ENCODE peak calls at places on chromosomes 5 and 9, in ten cellular contexts. One of them, this sample, is unnamed.

GRCh38 chr9:7828344-7828743 is 28.8 kb upstream of the DMAC1 start:
- DNase-seq in activated T-cell treated with anti-CD3 and anti-CD28 coated beads, Interleukin-2, amount 50 U/mL, for 72 hours: no peak
- DNase-seq in SW480: no peak
- DNase-seq in memory B cell: no peak
- DNase-seq in M059J: no peak
- DNase-seq in breast epithelium: no peak
- DNase-seq in AG08396: no peak
- DNase-seq in NCI-H1105 treated with DMSO at 0.1 percent for 48 hours: no peak
- DNase-seq in bronchial epithelial cell: peak
- DNase-seq in IMR-90: no peak
- DNase-seq in this sample: no peak

GRCh38 chr9:128026255-128027165 is 40.6 kb downstream of the NAIF1 start:
- DNase-seq in activated T-cell treated with anti-CD3 and anti-CD28 coated beads, Interleukin-2, amount 50 U/mL, for 72 hours: peak
- DNase-seq in SW480: peak
- DNase-seq in memory B cell: peak
- DNase-seq in M059J: peak
- DNase-seq in breast epithelium: no peak
- DNase-seq in AG08396: no peak
- DNase-seq in NCI-H1105 treated with DMSO at 0.1 percent for 48 hours: no peak
- DNase-seq in bronchial epithelial cell: no peak
- DNase-seq in IMR-90: no peak
- DNase-seq in this sample: no peak

GRCh38 chr9:3809724-3810123 is 283.9 kb upstream of the RFX3 start:
- DNase-seq in activated T-cell treated with anti-CD3 and anti-CD28 coated beads, Interleukin-2, amount 50 U/mL, for 72 hours: no peak
- DNase-seq in SW480: peak
- DNase-seq in memory B cell: no peak
- DNase-seq in M059J: peak
- DNase-seq in breast epithelium: no peak
- DNase-seq in AG08396: no peak
- DNase-seq in NCI-H1105 treated with DMSO at 0.1 percent for 48 hours: no peak
- DNase-seq in bronchial epithelial cell: peak
- DNase-seq in IMR-90: peak
- DNase-seq in this sample: no peak

GRCh38 chr5:132410451-132411381 is 41.2 kb downstream of the SLC22A5 start:
- DNase-seq in activated T-cell treated with anti-CD3 and anti-CD28 coated beads, Interleukin-2, amount 50 U/mL, for 72 hours: peak
- DNase-seq in SW480: peak
- DNase-seq in memory B cell: peak
- DNase-seq in M059J: peak
- DNase-seq in breast epithelium: no peak
- DNase-seq in AG08396: peak
- DNase-seq in NCI-H1105 treated with DMSO at 0.1 percent for 48 hours: peak
- DNase-seq in bronchial epithelial cell: no peak
- DNase-seq in IMR-90: peak
- DNase-seq in this sample: peak

GRCh38 chr9:134306583-134307222 is 19.6 kb upstream of the RXRA start:
- DNase-seq in activated T-cell treated with anti-CD3 and anti-CD28 coated beads, Interleukin-2, amount 50 U/mL, for 72 hours: no peak
- DNase-seq in SW480: no peak
- DNase-seq in memory B cell: no peak
- DNase-seq in M059J: no peak
- DNase-seq in breast epithelium: no peak
- DNase-seq in AG08396: no peak
- DNase-seq in NCI-H1105 treated with DMSO at 0.1 percent for 48 hours: no peak
- DNase-seq in bronchial epithelial cell: no peak
- DNase-seq in IMR-90: no peak
- DNase-seq in this sample: no peak

GRCh38 chr5:181058786-181059296 is 18.8 kb downstream of the BTNL9 start:
- DNase-seq in activated T-cell treated with anti-CD3 and anti-CD28 coated beads, Interleukin-2, amount 50 U/mL, for 72 hours: no peak
- DNase-seq in SW480: no peak
- DNase-seq in memory B cell: no peak
- DNase-seq in M059J: no peak
- DNase-seq in breast epithelium: no peak
- DNase-seq in AG08396: no peak
- DNase-seq in NCI-H1105 treated with DMSO at 0.1 percent for 48 hours: no peak
- DNase-seq in bronchial epithelial cell: no peak
- DNase-seq in IMR-90: no peak
- DNase-seq in this sample: no peak

GRCh38 chr9:73153793-73154227 is 2.1 kb downstream of the ANXA1 start:
- DNase-seq in activated T-cell treated with anti-CD3 and anti-CD28 coated beads, Interleukin-2, amount 50 U/mL, for 72 hours: no peak
- DNase-seq in SW480: no peak
- DNase-seq in memory B cell: no peak
- DNase-seq in M059J: peak
- DNase-seq in breast epithelium: no peak
- DNase-seq in AG08396: no peak
- DNase-seq in NCI-H1105 treated with DMSO at 0.1 percent for 48 hours: no peak
- DNase-seq in bronchial epithelial cell: peak
- DNase-seq in IMR-90: peak
- DNase-seq in this sample: no peak

GRCh38 chr5:52787600-52788504 is at the start of the genes ITGA1 and PELO:
- DNase-seq in activated T-cell treated with anti-CD3 and anti-CD28 coated beads, Interleukin-2, amount 50 U/mL, for 72 hours: peak
- DNase-seq in SW480: peak
- DNase-seq in memory B cell: peak
- DNase-seq in M059J: peak
- DNase-seq in breast epithelium: peak
- DNase-seq in AG08396: peak
- DNase-seq in NCI-H1105 treated with DMSO at 0.1 percent for 48 hours: peak
- DNase-seq in bronchial epithelial cell: peak
- DNase-seq in IMR-90: peak
- DNase-seq in this sample: peak

GRCh38 chr9:28073278-28073677 is 500.0 kb upstream of the C9orf72 start:
- DNase-seq in activated T-cell treated with anti-CD3 and anti-CD28 coated beads, Interleukin-2, amount 50 U/mL, for 72 hours: peak
- DNase-seq in SW480: peak
- DNase-seq in memory B cell: no peak
- DNase-seq in M059J: peak
- DNase-seq in breast epithelium: no peak
- DNase-seq in AG08396: no peak
- DNase-seq in NCI-H1105 treated with DMSO at 0.1 percent for 48 hours: peak
- DNase-seq in bronchial epithelial cell: peak
- DNase-seq in IMR-90: peak
- DNase-seq in this sample: no peak

GRCh38 chr5:149265559-149265958 is 6.1 kb upstream of the AFAP1L1 start:
- DNase-seq in activated T-cell treated with anti-CD3 and anti-CD28 coated beads, Interleukin-2, amount 50 U/mL, for 72 hours: no peak
- DNase-seq in SW480: peak
- DNase-seq in memory B cell: no peak
- DNase-seq in M059J: peak
- DNase-seq in breast epithelium: no peak
- DNase-seq in AG08396: peak
- DNase-seq in NCI-H1105 treated with DMSO at 0.1 percent for 48 hours: no peak
- DNase-seq in bronchial epithelial cell: peak
- DNase-seq in IMR-90: peak
- DNase-seq in this sample: peak

GRCh38 chr9:80948876-80949275 is 740.5 kb downstream of the TLE1 start:
- DNase-seq in activated T-cell treated with anti-CD3 and anti-CD28 coated beads, Interleukin-2, amount 50 U/mL, for 72 hours: no peak
- DNase-seq in SW480: no peak
- DNase-seq in memory B cell: no peak
- DNase-seq in M059J: no peak
- DNase-seq in breast epithelium: no peak
- DNase-seq in AG08396: no peak
- DNase-seq in NCI-H1105 treated with DMSO at 0.1 percent for 48 hours: no peak
- DNase-seq in bronchial epithelial cell: no peak
- DNase-seq in IMR-90: no peak
- DNase-seq in this sample: no peak

GRCh38 chr5:52491071-52491828 is 296.5 kb upstream of the ITGA1 start:
- DNase-seq in activated T-cell treated with anti-CD3 and anti-CD28 coated beads, Interleukin-2, amount 50 U/mL, for 72 hours: no peak
- DNase-seq in SW480: no peak
- DNase-seq in memory B cell: no peak
- DNase-seq in M059J: no peak
- DNase-seq in breast epithelium: no peak
- DNase-seq in AG08396: no peak
- DNase-seq in NCI-H1105 treated with DMSO at 0.1 percent for 48 hours: peak
- DNase-seq in bronchial epithelial cell: no peak
- DNase-seq in IMR-90: no peak
- DNase-seq in this sample: no peak

GRCh38 chr5:107467137-107467932 is 203.4 kb downstream of the EFNA5 start:
- DNase-seq in activated T-cell treated with anti-CD3 and anti-CD28 coated beads, Interleukin-2, amount 50 U/mL, for 72 hours: no peak
- DNase-seq in SW480: no peak
- DNase-seq in memory B cell: no peak
- DNase-seq in M059J: no peak
- DNase-seq in breast epithelium: no peak
- DNase-seq in AG08396: no peak
- DNase-seq in NCI-H1105 treated with DMSO at 0.1 percent for 48 hours: no peak
- DNase-seq in bronchial epithelial cell: peak
- DNase-seq in IMR-90: no peak
- DNase-seq in this sample: no peak